ENCODE peak calls at places on chromosomes 1 and 21, in five cellular contexts. One of them, this sample, is unnamed.

GRCh38 chr1:184222561-184223157 is 164.2 kb upstream of the C1orf21 start:
- DNase-seq in GM12878: peak; percentile 11
- DNase-seq in HepG2: peak; percentile 25
- DNase-seq in K562: peak; percentile 71
- DNase-seq in H1: peak; percentile 83
- DNase-seq in this sample: peak; percentile 35

GRCh38 chr1:166685200-166685599 is 154.1 kb upstream of the POGK start:
- DNase-seq in GM12878: no peak
- DNase-seq in K562: no peak
- DNase-seq in HepG2: no peak
- DNase-seq in H1: no peak
- DNase-seq in this sample: no peak

GRCh38 chr1:12407050-12407961 is 177.5 kb downstream of the VPS13D start:
- DNase-seq in GM12878: peak; percentile 9
- DNase-seq in H1: no peak
- DNase-seq in HepG2: peak; percentile 56
- DNase-seq in K562: peak; percentile 39
- DNase-seq in this sample: peak; percentile 13

GRCh38 chr1:234515411-234515810 is 36.4 kb upstream of the TARBP1 start:
- DNase-seq in GM12878: no peak
- DNase-seq in HepG2: no peak
- DNase-seq in H1: no peak
- DNase-seq in K562: no peak
- DNase-seq in this sample: no peak

GRCh38 chr1:3213730-3214129 is 144.7 kb downstream of the PRDM16 start:
- DNase-seq in HepG2: no peak
- DNase-seq in H1: no peak
- DNase-seq in GM12878: no peak
- DNase-seq in K562: no peak
- DNase-seq in this sample: no peak

GRCh38 chr1:48931571-48932251 is 155.0 kb upstream of the BEND5 start:
- DNase-seq in K562: no peak
- DNase-seq in GM12878: no peak
- DNase-seq in HepG2: no peak
- DNase-seq in H1: no peak
- DNase-seq in this sample: no peak

GRCh38 chr1:30988045-30988444 is 77.5 kb downstream of the PUM1 start:
- DNase-seq in GM12878: no peak
- DNase-seq in K562: no peak
- DNase-seq in H1: no peak
- DNase-seq in HepG2: no peak
- DNase-seq in this sample: no peak

GRCh38 chr1:204649756-204650155 is 35.8 kb downstream of the LRRN2 start:
- DNase-seq in GM12878: no peak
- DNase-seq in H1: no peak
- DNase-seq in K562: no peak
- DNase-seq in HepG2: no peak
- DNase-seq in this sample: no peak

GRCh38 chr1:160888926-160889325 is 3.9 kb upstream of the ITLN1 start:
- DNase-seq in K562: no peak
- DNase-seq in H1: no peak
- DNase-seq in GM12878: no peak
- DNase-seq in HepG2: no peak
- DNase-seq in this sample: no peak

GRCh38 chr1:228264100-228264816 is 56.4 kb downstream of the OBSCN start:
- DNase-seq in K562: no peak
- DNase-seq in GM12878: no peak
- DNase-seq in HepG2: no peak
- DNase-seq in H1: peak; percentile 41
- DNase-seq in this sample: no peak

GRCh38 chr1:25607123-25607522 is 9.5 kb upstream of the MAN1C1 start:
- DNase-seq in H1: no peak
- DNase-seq in HepG2: no peak
- DNase-seq in GM12878: no peak
- DNase-seq in K562: no peak
- DNase-seq in this sample: no peak

GRCh38 chr1:201251411-201251810 is 31.9 kb upstream of the PKP1 start:
- DNase-seq in GM12878: no peak
- DNase-seq in HepG2: no peak
- DNase-seq in K562: no peak
- DNase-seq in H1: no peak
- DNase-seq in this sample: no peak

GRCh38 chr1:224592636-224593579 is 23.2 kb upstream of the CNIH3 start:
- DNase-seq in GM12878: no peak
- DNase-seq in H1: no peak
- DNase-seq in K562: no peak
- DNase-seq in HepG2: no peak
- DNase-seq in this sample: no peak

GRCh38 chr1:74570797-74571492 is 58.5 kb upstream of the LRRC53 start:
- DNase-seq in H1: no peak
- DNase-seq in K562: no peak
- DNase-seq in HepG2: no peak
- DNase-seq in GM12878: no peak
- DNase-seq in this sample: no peak

GRCh38 chr1:240714893-240715292 is 102.9 kb upstream of the GREM2 start:
- DNase-seq in H1: no peak
- DNase-seq in K562: no peak
- DNase-seq in HepG2: no peak
- DNase-seq in GM12878: no peak
- DNase-seq in this sample: no peak

GRCh38 chr1:77825356-77825709 is 45.9 kb downstream of the MIGA1 start:
- DNase-seq in HepG2: peak; percentile 44
- DNase-seq in K562: no peak
- DNase-seq in H1: no peak
- DNase-seq in GM12878: peak; percentile 1
- DNase-seq in this sample: no peak

GRCh38 chr1:214808845-214809460 is 206.0 kb downstream of the CENPF start:
- DNase-seq in HepG2: peak; percentile 22
- DNase-seq in GM12878: no peak
- DNase-seq in H1: no peak
- DNase-seq in K562: no peak
- DNase-seq in this sample: no peak

GRCh38 chr1:88763649-88764406 is 79.8 kb downstream of the PKN2 start:
- DNase-seq in GM12878: no peak
- DNase-seq in K562: no peak
- DNase-seq in H1: no peak
- DNase-seq in HepG2: no peak
- DNase-seq in this sample: no peak

GRCh38 chr21:45827881-45828579 is 153.5 kb upstream of the COL6A1 start:
- DNase-seq in K562: no peak
- DNase-seq in GM12878: no peak
- DNase-seq in H1: peak; percentile 31
- DNase-seq in HepG2: no peak
- DNase-seq in this sample: no peak

GRCh38 chr1:42386051-42386450 is 5.5 kb downstream of the RIMKLA start:
- DNase-seq in GM12878: no peak
- DNase-seq in HepG2: no peak
- DNase-seq in H1: no peak
- DNase-seq in K562: no peak
- DNase-seq in this sample: no peak

GRCh38 chr1:109190189-109190588 is 23.5 kb upstream of the SARS1 start:
- DNase-seq in GM12878: no peak
- DNase-seq in K562: no peak
- DNase-seq in HepG2: no peak
- DNase-seq in H1: no peak
- DNase-seq in this sample: no peak

GRCh38 chr1:44693159-44693558 is 18.6 kb downstream of the ARMH1 start:
- DNase-seq in GM12878: no peak
- DNase-seq in HepG2: no peak
- DNase-seq in K562: no peak
- DNase-seq in H1: no peak
- DNase-seq in this sample: no peak

GRCh38 chr1:179365342-179366092 is at the start of gene AXDND1:
- DNase-seq in GM12878: peak; percentile 70
- DNase-seq in H1: peak; percentile 87
- DNase-seq in K562: peak; percentile 86
- DNase-seq in HepG2: peak; percentile 68
- DNase-seq in this sample: peak; percentile 87

GRCh38 chr21:34333150-34333739 is 30.6 kb upstream of the KCNE2 start:
- DNase-seq in H1: no peak
- DNase-seq in GM12878: no peak
- DNase-seq in HepG2: no peak
- DNase-seq in K562: no peak
- DNase-seq in this sample: no peak

GRCh38 chr1:1318131-1318652 is 6.3 kb downstream of the INTS11 start:
- DNase-seq in K562: no peak
- DNase-seq in HepG2: peak; percentile 31
- DNase-seq in H1: no peak
- DNase-seq in GM12878: no peak
- DNase-seq in this sample: no peak

GRCh38 chr21:16767201-16767600 is 745.6 kb upstream of the CXADR start:
- DNase-seq in H1: no peak
- DNase-seq in HepG2: no peak
- DNase-seq in K562: no peak
- DNase-seq in GM12878: no peak
- DNase-seq in this sample: no peak

GRCh38 chr1:32939655-32940371 is 24.8 kb downstream of the RNF19B start:
- DNase-seq in HepG2: no peak
- DNase-seq in H1: no peak
- DNase-seq in K562: peak; percentile 35
- DNase-seq in GM12878: no peak
- DNase-seq in this sample: no peak

GRCh38 chr1:171817511-171818265 is 23.6 kb upstream of the DNM3 start:
- DNase-seq in K562: no peak
- DNase-seq in GM12878: no peak
- DNase-seq in H1: no peak
- DNase-seq in HepG2: peak; percentile 30
- DNase-seq in this sample: peak; percentile 82

DNA sequence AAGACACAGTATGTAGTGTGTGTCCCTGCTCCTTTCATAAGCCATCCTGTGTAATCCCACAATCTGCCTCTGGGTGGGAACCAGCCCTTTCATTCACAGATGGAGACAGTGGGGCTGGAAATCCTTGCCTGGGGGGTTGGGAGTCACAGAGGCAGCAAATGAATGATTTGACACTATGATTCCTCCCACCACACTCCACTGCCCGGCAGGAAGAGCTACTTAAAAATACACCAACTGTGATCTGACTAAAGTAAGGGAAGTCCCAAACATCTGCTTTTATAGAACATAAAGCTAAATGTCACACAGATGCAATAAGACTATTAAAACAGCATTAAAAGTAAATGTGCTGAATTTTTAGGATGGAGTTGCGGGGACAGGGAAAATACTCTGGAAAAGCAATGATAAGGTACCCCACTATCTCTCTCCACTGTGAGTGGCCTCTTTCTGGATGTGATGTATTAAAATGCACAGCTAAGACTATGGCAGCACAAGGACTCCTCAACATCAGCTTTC is 4.3 kb downstream of the PARP1 start:
- DNase-seq in HepG2: no peak
- DNase-seq in K562: peak; percentile 79
- DNase-seq in GM12878: no peak
- DNase-seq in H1: no peak
- DNase-seq in this sample: no peak
- TF ChIP-seq CHD2 in HepG2: no peak
- TF ChIP-seq CHD2 in K562: no peak
- TF ChIP-seq CHD2 in GM12878: no peak
- TF ChIP-seq CHD2 in H1: no peak
- TF ChIP-seq CHD2 in this sample: no peak

GRCh38 chr1:191643060-191643459 is 515.2 kb upstream of the RGS18 start:
- DNase-seq in K562: no peak
- DNase-seq in GM12878: no peak
- DNase-seq in HepG2: no peak
- DNase-seq in H1: no peak
- DNase-seq in this sample: no peak

DNA sequence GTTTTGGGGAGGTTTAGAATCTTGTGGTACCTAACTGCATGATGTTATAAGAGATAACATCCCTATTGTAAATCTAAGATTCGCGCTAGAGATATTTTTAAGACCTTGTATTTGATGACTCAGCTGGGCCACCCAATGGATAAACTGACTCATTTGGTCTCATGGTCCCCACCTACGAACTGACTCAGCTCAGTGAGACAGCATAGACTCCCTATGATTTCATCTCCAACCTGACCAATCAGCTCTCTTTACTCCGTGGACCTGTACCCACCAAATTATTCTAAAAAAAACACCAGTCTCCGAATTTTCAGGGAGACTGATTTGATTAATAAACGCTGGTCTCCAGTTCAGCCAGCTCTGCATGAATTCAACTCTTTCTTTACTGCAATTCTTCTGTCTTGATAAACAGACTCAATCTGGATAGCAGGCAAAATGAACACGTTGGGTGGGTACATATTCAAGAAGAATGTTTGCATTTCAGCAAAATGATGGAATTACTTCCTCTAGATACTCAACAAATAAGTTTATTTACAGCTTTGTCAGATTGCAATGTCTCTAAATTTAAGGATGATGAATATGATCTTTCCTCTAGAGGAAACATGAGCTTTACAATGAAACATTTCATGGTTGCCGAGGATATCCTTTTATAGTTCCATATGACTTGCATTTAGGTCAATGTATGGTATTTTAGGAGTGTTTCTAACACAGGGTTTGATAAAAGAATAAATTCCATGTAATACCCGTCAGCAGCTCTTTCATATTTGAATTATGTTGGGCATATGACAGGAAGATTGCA is 516.6 kb upstream of the RGS18 start:
- DNase-seq in K562: no peak
- DNase-seq in GM12878: no peak
- DNase-seq in HepG2: no peak
- DNase-seq in H1: no peak
- DNase-seq in this sample: peak; percentile 62
- TF ChIP-seq HDAC2 in K562: no peak
- TF ChIP-seq HDAC2 in GM12878: no peak
- TF ChIP-seq HDAC2 in HepG2: no peak
- TF ChIP-seq HDAC2 in H1: no peak
- TF ChIP-seq HDAC2 in this sample: no peak

GRCh38 chr1:53114090-53114489 is 28.3 kb downstream of the SLC1A7 start:
- DNase-seq in HepG2: no peak
- DNase-seq in GM12878: no peak
- DNase-seq in K562: no peak
- DNase-seq in H1: no peak
- DNase-seq in this sample: no peak

GRCh38 chr1:53112861-53113260 is 29.6 kb downstream of the SLC1A7 start:
- DNase-seq in HepG2: no peak
- DNase-seq in GM12878: no peak
- DNase-seq in K562: no peak
- DNase-seq in H1: no peak
- DNase-seq in this sample: no peak

GRCh38 chr1:53116307-53116810 is 26.1 kb downstream of the SLC1A7 start:
- DNase-seq in H1: no peak
- DNase-seq in K562: no peak
- DNase-seq in HepG2: no peak
- DNase-seq in GM12878: no peak
- DNase-seq in this sample: no peak

GRCh38 chr1:53115403-53116306 is 26.8 kb downstream of the SLC1A7 start:
- DNase-seq in H1: no peak
- DNase-seq in GM12878: no peak
- DNase-seq in K562: peak; percentile 70
- DNase-seq in HepG2: peak; percentile 48
- DNase-seq in this sample: peak; percentile 58

GRCh38 chr1:53114581-53115400 is 27.6 kb downstream of the SLC1A7 start:
- DNase-seq in GM12878: no peak
- DNase-seq in H1: no peak
- DNase-seq in K562: no peak
- DNase-seq in HepG2: no peak
- DNase-seq in this sample: no peak
- TF ChIP-seq USF2 in GM12878: no peak
- TF ChIP-seq USF2 in H1: no peak
- TF ChIP-seq USF2 in K562: no peak
- TF ChIP-seq USF2 in HepG2: no peak
- TF ChIP-seq USF2 in this sample: no peak

GRCh38 chr1:175206687-175207086 is 14.1 kb upstream of the KIAA0040 start:
- DNase-seq in GM12878: no peak
- DNase-seq in K562: no peak
- DNase-seq in H1: no peak
- DNase-seq in HepG2: no peak
- DNase-seq in this sample: no peak
- TF ChIP-seq CHD2 in GM12878: no peak
- TF ChIP-seq CHD2 in K562: no peak
- TF ChIP-seq CHD2 in H1: no peak
- TF ChIP-seq CHD2 in HepG2: no peak
- TF ChIP-seq CHD2 in this sample: no peak